ENCODE peak calls at places on chromosomes 11 and 22, in four cellular contexts. U, D, T and S are unnamed samples.
A peak's percentile ranks its signal among the peaks of the same experiment; 100 is the strongest.

GRCh38 chr11:18720086-18720810 is 5.7 kb downstream of the IGSF22 start:
- DNase-seq in U (no peak), D (no peak), T (peak; percentile 13), S (peak; percentile 25)

GRCh38 chr11:96072592-96072991 is 148.7 kb upstream of the MTMR2 start:
- DNase-seq in U (no peak), D (no peak), T (no peak), S (no peak)

GRCh38 chr22:46053563-46054090 is 76.7 kb upstream of the WNT7B start:
- DNase-seq in U (peak; percentile 94), D (peak; percentile 89), T (peak; percentile 74), S (peak; percentile 87)

GRCh38 chr22:48208894-48209293 is 1446.4 kb downstream of the TBC1D22A start:
- DNase-seq in U (no peak), D (no peak), T (no peak), S (peak; percentile 30)

GRCh38 chr11:12053606-12054361 is 45.4 kb upstream of the DKK3 start:
- DNase-seq in U (no peak), D (no peak), T (peak; percentile 81), S (peak; percentile 46)

GRCh38 chr11:64545605-64546004 is 45.4 kb upstream of the SLC22A12 start:
- DNase-seq in U (peak; percentile 47), D (no peak), T (peak; percentile 59), S (no peak)

GRCh38 chr11:84468255-84468654 is 1158.9 kb downstream of the DLG2 start:
- DNase-seq in U (no peak), D (no peak), T (peak; percentile 44), S (no peak)

GRCh38 chr11:118939948-118940598 is 14.3 kb upstream of the BCL9L start:
- DNase-seq in U (peak; percentile 84), D (no peak), T (peak; percentile 65), S (no peak)

GRCh38 chr11:21289686-21290085 is 620.3 kb downstream of the NELL1 start:
- DNase-seq in U (no peak), D (no peak), T (no peak), S (no peak)

GRCh38 chr11:67416416-67417335 is 1.2 kb downstream of the CARNS1 start:
- DNase-seq in U (peak; percentile 92), D (no peak), T (peak; percentile 35), S (no peak)

GRCh38 chr22:27331526-27332281 is 469.9 kb downstream of the MN1 start:
- DNase-seq in U (no peak), D (no peak), T (peak; percentile 86), S (no peak)

GRCh38 chr11:57502376-57502775 is 13.1 kb downstream of the SLC43A1 start:
- DNase-seq in U (no peak), D (no peak), T (no peak), S (no peak)

GRCh38 chr11:62710001-62710345 is 2.5 kb downstream of the GNG3 start:
- DNase-seq in U (no peak), D (peak; percentile 45), T (peak; percentile 48), S (peak; percentile 57)

GRCh38 chr11:45859661-45860140 is 12.4 kb downstream of the CRY2 start:
- DNase-seq in U (peak; percentile 89), D (peak; percentile 92), T (peak; percentile 99), S (peak; percentile 92)

GRCh38 chr11:118885319-118885718 is 1.6 kb downstream of the CXCR5 start:
- DNase-seq in U (no peak), D (no peak), T (no peak), S (peak; percentile 58)

GRCh38 chr11:36010010-36010740 is 66.3 kb downstream of the LDLRAD3 start:
- DNase-seq in U (no peak), D (no peak), T (peak; percentile 58), S (no peak)

GRCh38 chr11:59053387-59053786 is 32.7 kb upstream of the GLYATL1B start:
- DNase-seq in U (peak; percentile 90), D (peak; percentile 75), T (peak; percentile 70), S (peak; percentile 76)

GRCh38 chr11:17572359-17572690 is 25.3 kb downstream of the OTOG start:
- DNase-seq in U (peak; percentile 69), D (peak; percentile 16), T (no peak), S (no peak)

GRCh38 chr11:32297629-32298028 is 137.7 kb downstream of the WT1 start:
- DNase-seq in U (no peak), D (no peak), T (peak; percentile 80), S (no peak)

GRCh38 chr11:69912911-69913451 is 93.8 kb upstream of the FGF3 start:
- DNase-seq in U (peak; percentile 55), D (no peak), T (no peak), S (peak; percentile 63)

GRCh38 chr11:26896716-26897115 is 97.2 kb upstream of the FIBIN start:
- DNase-seq in U (no peak), D (no peak), T (no peak), S (no peak)

GRCh38 chr11:58659404-58659803 is 36.9 kb downstream of the CNTF start:
- DNase-seq in U (no peak), D (no peak), T (no peak), S (no peak)

GRCh38 chr11:47607380-47607779 is 13.2 kb upstream of the C1QTNF4 start:
- DNase-seq in U (no peak), D (no peak), T (peak; percentile 93), S (no peak)

GRCh38 chr11:10920205-10920604 is 62.4 kb upstream of the ZBED5 start:
- DNase-seq in U (no peak), D (no peak), T (peak; percentile 85), S (no peak)

GRCh38 chr11:75371930-75372876 is 20.7 kb upstream of the ARRB1 start:
- DNase-seq in U (peak; percentile 33), D (peak; percentile 75), T (peak; percentile 14), S (peak; percentile 62)

GRCh38 chr11:2298795-2299747 is 2.6 kb downstream of the C11orf21 start:
- DNase-seq in U (peak; percentile 80), D (peak; percentile 38), T (peak; percentile 22), S (peak; percentile 17)

GRCh38 chr22:27381552-27381951 is 420.0 kb downstream of the MN1 start:
- DNase-seq in U (no peak), D (no peak), T (no peak), S (no peak)

GRCh38 chr11:69362315-69362714 is 68.4 kb downstream of the MYEOV start:
- DNase-seq in U (no peak), D (peak; percentile 13), T (no peak), S (no peak)

GRCh38 chr11:122633219-122633829 is 22.2 kb upstream of the UBASH3B start:
- DNase-seq in U (no peak), D (no peak), T (peak; percentile 72), S (peak; percentile 48)

GRCh38 chr11:1236316-1237127 is 13.7 kb downstream of the MUC5B start:
- DNase-seq in U (peak; percentile 63), D (no peak), T (no peak), S (no peak)

GRCh38 chr11:28566643-28567042 is 458.5 kb downstream of the METTL15 start:
- DNase-seq in U (peak; percentile 67), D (peak; percentile 31), T (peak; percentile 96), S (no peak)

GRCh38 chr11:34972892-34973291 is 56.5 kb downstream of the PDHX start:
- DNase-seq in U (no peak), D (no peak), T (peak; percentile 25), S (no peak)

GRCh38 chr11:2752204-2752772 is 52.5 kb upstream of the KCNQ1OT1 start:
- DNase-seq in U (peak; percentile 40), D (no peak), T (peak; percentile 51), S (no peak)

GRCh38 chr11:38476808-38477565 is 1879.0 kb upstream of the RAG2 start:
- DNase-seq in U (no peak), D (no peak), T (no peak), S (no peak)

DNA sequence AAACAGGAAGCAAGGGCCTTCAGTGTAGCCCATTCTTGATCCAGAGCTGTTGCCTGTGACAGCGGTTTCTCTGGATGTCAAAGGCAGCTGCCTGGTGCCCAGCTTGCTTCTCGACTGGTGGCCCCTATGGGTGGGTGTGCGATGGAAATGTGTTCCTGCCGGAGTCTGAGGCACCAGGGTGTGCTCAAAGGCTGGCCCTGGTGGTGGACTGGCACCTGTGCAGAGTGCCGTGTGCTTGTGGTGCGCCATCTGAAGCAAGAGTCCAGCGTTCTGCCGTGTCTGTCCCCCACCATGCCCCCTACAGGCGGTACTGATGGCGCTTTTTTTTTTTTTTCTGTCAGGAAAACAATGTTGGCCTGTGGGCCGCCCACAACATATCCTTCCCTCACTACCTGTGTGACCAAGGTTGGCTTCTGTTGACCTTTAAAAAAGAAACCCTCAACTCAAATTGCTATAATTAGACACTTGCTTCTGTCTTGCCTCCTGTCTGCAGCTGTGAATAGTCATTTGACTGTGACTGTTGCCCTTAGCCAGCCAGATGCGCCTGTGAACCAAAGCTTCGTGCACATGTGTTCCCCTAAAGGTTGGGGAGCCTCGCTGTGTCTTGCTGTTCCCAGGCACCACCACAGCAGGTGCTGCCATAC is 4.7 kb upstream of the RANBP1 start:
- DNase-seq in U (peak; percentile 67), D (no peak), T (peak; percentile 21), S (no peak)
- TF ChIP-seq CTCF in U (no peak), D (no peak), T (peak; percentile 38), S (peak; percentile 24)

DNA sequence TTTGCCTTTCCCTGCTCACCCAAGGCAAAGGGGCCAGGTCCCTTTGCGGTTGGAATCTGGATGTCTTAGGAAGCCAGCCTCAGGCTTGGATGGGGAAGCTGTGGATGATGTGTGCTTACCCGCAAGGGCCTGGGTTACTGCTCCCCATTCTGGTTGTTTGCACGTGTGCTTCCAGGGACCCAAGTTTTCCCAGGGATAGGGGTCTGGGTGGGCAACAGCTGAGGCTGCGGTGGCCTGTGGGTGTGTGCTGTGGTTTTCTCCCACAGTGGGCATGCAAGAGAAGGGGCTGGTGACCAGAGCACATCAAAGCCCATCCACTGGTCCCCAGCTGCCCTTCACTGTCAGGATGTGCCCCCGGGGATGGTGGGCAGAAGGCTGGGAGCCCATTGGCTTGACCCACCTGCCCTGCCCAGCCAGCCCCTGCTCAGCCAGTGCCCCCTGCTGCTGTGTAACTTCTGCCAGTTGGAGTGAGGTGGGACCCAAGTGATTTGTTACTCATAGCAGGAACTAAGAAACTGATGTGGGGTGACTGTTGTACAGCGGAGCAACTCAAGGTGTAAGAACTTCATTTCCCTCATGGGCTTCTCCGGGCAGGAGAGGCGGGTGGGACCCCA is 3.3 kb downstream of the CAPN5 start:
- DNase-seq in U (no peak), D (no peak), T (no peak), S (no peak)
- H3K4me1 ChIP-seq in U (peaks cover 66% of the 10 kb centered on the region), D (peaks cover 55% of the 10 kb centered on the region), T (no peaks in the 10 kb centered on the region), S (peaks cover 81% of the 10 kb centered on the region)

GRCh38 chr11:77876045-77876444 is 55.1 kb downstream of the AAMDC start:
- DNase-seq in U (no peak), D (no peak), T (no peak), S (no peak)

GRCh38 chr11:77874206-77874605 is 53.3 kb downstream of the AAMDC start:
- DNase-seq in U (no peak), D (no peak), T (no peak), S (no peak)

GRCh38 chr11:77882396-77882795 is 61.5 kb downstream of the AAMDC start:
- DNase-seq in U (no peak), D (no peak), T (peak; percentile 49), S (no peak)

GRCh38 chr11:77883775-77884174 is 62.8 kb downstream of the AAMDC start:
- DNase-seq in U (no peak), D (no peak), T (no peak), S (no peak)

DNA sequence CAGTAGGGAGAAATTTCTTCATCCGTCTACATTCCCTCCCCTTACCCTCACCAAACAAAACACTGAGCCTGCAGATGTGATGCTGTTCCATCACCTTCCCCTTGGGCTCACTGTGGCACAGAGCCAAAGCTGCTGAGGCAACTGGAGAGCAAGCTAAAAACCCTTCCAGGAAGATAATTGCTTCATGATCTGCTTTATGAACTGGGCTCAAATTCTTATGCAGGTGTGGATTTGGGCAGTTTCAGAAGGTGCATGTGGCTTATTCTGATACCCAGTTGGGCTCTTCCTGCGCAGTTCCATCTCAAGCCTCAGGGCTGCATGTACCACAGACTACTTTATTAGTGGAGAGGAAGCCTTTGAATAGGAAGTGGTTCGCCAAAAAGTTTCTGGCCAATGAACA is 58.3 kb downstream of the AAMDC start:
- DNase-seq in U (no peak), D (no peak), T (peak; percentile 68), S (no peak)
- TF ChIP-seq CTCF in U (no peak), D (no peak), T (no peak), S (no peak)

GRCh38 chr11:94131363-94132115 is 2.9 kb downstream of the PANX1 start:
- DNase-seq in U (no peak), D (no peak), T (peak; percentile 79), S (no peak)
- H3K4me1 ChIP-seq in U (peaks cover 72% of the 10 kb centered on the region), D (no peaks in the 10 kb centered on the region), T (peaks cover 17% of the 10 kb centered on the region), S (peaks cover 46% of the 10 kb centered on the region)